ENCODE peak calls at places on chromosomes 5 and 9, in six cellular contexts. One of them, this sample, is unnamed.

GRCh38 chr9:91972711-91973110 is 22.7 kb upstream of the ROR2 start:
- DNase-seq in HepG2: no peak
- DNase-seq in A549: no peak
- DNase-seq in K562: no peak
- DNase-seq in endothelial cell of umbilical vein: no peak
- DNase-seq in GM12878: no peak
- DNase-seq in this sample: no peak

GRCh38 chr5:91384671-91385430 is 1.7 kb upstream of the ARRDC3 start:
- DNase-seq in HepG2: peak; percentile 90
- DNase-seq in A549: peak; percentile 92
- DNase-seq in K562: peak; percentile 77
- DNase-seq in endothelial cell of umbilical vein: peak; percentile 94
- DNase-seq in GM12878: peak; percentile 71
- DNase-seq in this sample: peak; percentile 90

GRCh38 chr9:16247188-16247875 is 623.1 kb downstream of the BNC2 start:
- DNase-seq in HepG2: no peak
- DNase-seq in A549: peak; percentile 34
- DNase-seq in K562: no peak
- DNase-seq in endothelial cell of umbilical vein: no peak
- DNase-seq in GM12878: no peak
- DNase-seq in this sample: no peak

GRCh38 chr9:87327567-87328125 is 170.0 kb upstream of the DAPK1 start:
- DNase-seq in HepG2: no peak
- DNase-seq in A549: no peak
- DNase-seq in K562: no peak
- DNase-seq in endothelial cell of umbilical vein: no peak
- DNase-seq in GM12878: no peak
- DNase-seq in this sample: no peak

GRCh38 chr5:178312900-178313299 is 80.3 kb upstream of the PHYKPL start:
- DNase-seq in HepG2: no peak
- DNase-seq in A549: no peak
- DNase-seq in K562: no peak
- DNase-seq in endothelial cell of umbilical vein: no peak
- DNase-seq in GM12878: no peak
- DNase-seq in this sample: peak; percentile 76

GRCh38 chr9:134648701-134649525 is 7.3 kb downstream of the COL5A1 start:
- DNase-seq in HepG2: no peak
- DNase-seq in A549: no peak
- DNase-seq in K562: no peak
- DNase-seq in endothelial cell of umbilical vein: no peak
- DNase-seq in GM12878: no peak
- DNase-seq in this sample: peak; percentile 30

GRCh38 chr5:142506756-142507155 is 179.1 kb downstream of the FGF1 start:
- DNase-seq in HepG2: no peak
- DNase-seq in A549: no peak
- DNase-seq in K562: no peak
- DNase-seq in endothelial cell of umbilical vein: no peak
- DNase-seq in GM12878: no peak
- DNase-seq in this sample: no peak

GRCh38 chr5:83096660-83097334 is 19.4 kb downstream of the XRCC4 start:
- DNase-seq in HepG2: no peak
- DNase-seq in A549: no peak
- DNase-seq in K562: no peak
- DNase-seq in endothelial cell of umbilical vein: no peak
- DNase-seq in GM12878: no peak
- DNase-seq in this sample: no peak

GRCh38 chr5:146291421-146292074 is 47.1 kb upstream of the POU4F3 start:
- DNase-seq in HepG2: peak; percentile 64
- DNase-seq in A549: peak; percentile 54
- DNase-seq in K562: peak; percentile 50
- DNase-seq in endothelial cell of umbilical vein: peak; percentile 47
- DNase-seq in GM12878: no peak
- DNase-seq in this sample: peak; percentile 65

GRCh38 chr5:65395526-65396155 is 86.1 kb downstream of the ADAMTS6 start:
- DNase-seq in HepG2: no peak
- DNase-seq in A549: no peak
- DNase-seq in K562: no peak
- DNase-seq in endothelial cell of umbilical vein: peak; percentile 73
- DNase-seq in GM12878: no peak
- DNase-seq in this sample: no peak

GRCh38 chr9:86257406-86257805 is 2.1 kb downstream of the C9orf153 start:
- DNase-seq in HepG2: no peak
- DNase-seq in A549: no peak
- DNase-seq in K562: no peak
- DNase-seq in endothelial cell of umbilical vein: no peak
- DNase-seq in GM12878: no peak
- DNase-seq in this sample: no peak

GRCh38 chr9:79477955-79478751 is 93.6 kb upstream of the TLE4 start:
- DNase-seq in HepG2: peak; percentile 5
- DNase-seq in A549: peak; percentile 19
- DNase-seq in K562: no peak
- DNase-seq in endothelial cell of umbilical vein: peak; percentile 28
- DNase-seq in GM12878: no peak
- DNase-seq in this sample: peak; percentile 35

GRCh38 chr5:28374492-28374934 is 1336.1 kb upstream of the CDH9 start:
- DNase-seq in HepG2: no peak
- DNase-seq in A549: peak; percentile 89
- DNase-seq in K562: no peak
- DNase-seq in endothelial cell of umbilical vein: no peak
- DNase-seq in GM12878: no peak
- DNase-seq in this sample: peak; percentile 22

GRCh38 chr5:170597109-170597741 is 93.4 kb downstream of the KCNIP1 start:
- DNase-seq in HepG2: no peak
- DNase-seq in A549: peak; percentile 15
- DNase-seq in K562: no peak
- DNase-seq in endothelial cell of umbilical vein: no peak
- DNase-seq in GM12878: no peak
- DNase-seq in this sample: peak; percentile 34

GRCh38 chr5:42250-42649 is 49.7 kb upstream of the PLEKHG4B start:
- DNase-seq in HepG2: no peak
- DNase-seq in A549: peak; percentile 41
- DNase-seq in K562: no peak
- DNase-seq in endothelial cell of umbilical vein: no peak
- DNase-seq in GM12878: no peak
- DNase-seq in this sample: peak; percentile 21

GRCh38 chr9:113548221-113549041 is 84.9 kb downstream of the RGS3 start:
- DNase-seq in HepG2: peak; percentile 93
- DNase-seq in A549: no peak
- DNase-seq in K562: no peak
- DNase-seq in endothelial cell of umbilical vein: peak; percentile 60
- DNase-seq in GM12878: no peak
- DNase-seq in this sample: peak; percentile 42

GRCh38 chr9:113544001-113544340 is 80.4 kb downstream of the RGS3 start:
- DNase-seq in HepG2: no peak
- DNase-seq in A549: no peak
- DNase-seq in K562: no peak
- DNase-seq in endothelial cell of umbilical vein: no peak
- DNase-seq in GM12878: no peak
- DNase-seq in this sample: no peak

GRCh38 chr9:113546566-113546965 is 83.0 kb downstream of the RGS3 start:
- DNase-seq in HepG2: no peak
- DNase-seq in A549: no peak
- DNase-seq in K562: no peak
- DNase-seq in endothelial cell of umbilical vein: peak; percentile 36
- DNase-seq in GM12878: no peak
- DNase-seq in this sample: no peak

GRCh38 chr9:113545068-113545467 is 81.5 kb downstream of the RGS3 start:
- DNase-seq in HepG2: no peak
- DNase-seq in A549: no peak
- DNase-seq in K562: no peak
- DNase-seq in endothelial cell of umbilical vein: peak; percentile 23
- DNase-seq in GM12878: no peak
- DNase-seq in this sample: no peak

GRCh38 chr9:113547501-113547900 is 84.0 kb downstream of the RGS3 start:
- DNase-seq in HepG2: no peak
- DNase-seq in A549: no peak
- DNase-seq in K562: no peak
- DNase-seq in endothelial cell of umbilical vein: no peak
- DNase-seq in GM12878: no peak
- DNase-seq in this sample: no peak
- TF ChIP-seq POLR2A in HepG2: no peak
- TF ChIP-seq POLR2A in A549: no peak
- TF ChIP-seq POLR2A in K562: no peak
- TF ChIP-seq POLR2A in endothelial cell of umbilical vein: no peak
- TF ChIP-seq POLR2A in GM12878: no peak
- TF ChIP-seq POLR2A in this sample: no peak

DNA sequence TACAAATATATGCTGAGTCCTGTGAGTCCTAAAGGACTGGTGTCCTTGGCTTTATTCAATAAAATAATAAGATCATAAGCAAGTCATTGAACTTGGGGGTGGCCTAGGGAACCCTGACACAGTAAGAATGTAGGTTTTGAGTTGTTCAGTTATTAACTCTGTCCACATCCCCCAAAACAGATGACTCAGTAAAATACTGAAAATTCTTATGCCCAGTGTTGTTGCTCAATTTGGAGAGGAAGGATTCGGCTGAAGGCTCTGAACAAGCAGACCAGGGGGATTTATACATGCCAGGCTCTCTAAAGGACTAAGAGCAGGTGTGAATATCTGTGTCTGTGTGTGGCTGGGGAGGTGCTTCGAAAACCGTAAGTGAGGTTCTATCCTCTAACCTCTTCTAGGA is 173.7 kb downstream of the RMI1 start:
- DNase-seq in HepG2: no peak
- DNase-seq in A549: no peak
- DNase-seq in K562: no peak
- DNase-seq in endothelial cell of umbilical vein: no peak
- DNase-seq in GM12878: no peak
- DNase-seq in this sample: no peak
- TF ChIP-seq MAX in HepG2: no peak
- TF ChIP-seq MAX in A549: no peak
- TF ChIP-seq MAX in K562: no peak
- TF ChIP-seq MAX in endothelial cell of umbilical vein: no peak
- TF ChIP-seq MAX in GM12878: no peak
- TF ChIP-seq MAX in this sample: no peak

GRCh38 chr5:149389552-149390495 is 10.7 kb upstream of the IL17B start:
- DNase-seq in HepG2: no peak
- DNase-seq in A549: no peak
- DNase-seq in K562: no peak
- DNase-seq in endothelial cell of umbilical vein: no peak
- DNase-seq in GM12878: no peak
- DNase-seq in this sample: no peak
- TF ChIP-seq MYC in HepG2: no peak
- TF ChIP-seq MYC in A549: no peak
- TF ChIP-seq MYC in K562: no peak
- TF ChIP-seq MYC in endothelial cell of umbilical vein: no peak
- TF ChIP-seq MYC in GM12878: no peak
- TF ChIP-seq MYC in this sample: no peak

GRCh38 chr9:69035438-69036316 is at the start of gene FXN:
- DNase-seq in HepG2: peak; percentile 61
- DNase-seq in A549: peak; percentile 84
- DNase-seq in K562: peak; percentile 84
- DNase-seq in endothelial cell of umbilical vein: peak; percentile 85
- DNase-seq in GM12878: peak; percentile 38
- DNase-seq in this sample: peak; percentile 80
- TF ChIP-seq POLR2A in HepG2: peak; percentile 55
- TF ChIP-seq POLR2A in A549: peak; percentile 60
- TF ChIP-seq POLR2A in K562: peak; percentile 67
- TF ChIP-seq POLR2A in endothelial cell of umbilical vein: peak; percentile 52
- TF ChIP-seq POLR2A in GM12878: peak; percentile 84
- TF ChIP-seq POLR2A in this sample: peak; percentile 32

DNA sequence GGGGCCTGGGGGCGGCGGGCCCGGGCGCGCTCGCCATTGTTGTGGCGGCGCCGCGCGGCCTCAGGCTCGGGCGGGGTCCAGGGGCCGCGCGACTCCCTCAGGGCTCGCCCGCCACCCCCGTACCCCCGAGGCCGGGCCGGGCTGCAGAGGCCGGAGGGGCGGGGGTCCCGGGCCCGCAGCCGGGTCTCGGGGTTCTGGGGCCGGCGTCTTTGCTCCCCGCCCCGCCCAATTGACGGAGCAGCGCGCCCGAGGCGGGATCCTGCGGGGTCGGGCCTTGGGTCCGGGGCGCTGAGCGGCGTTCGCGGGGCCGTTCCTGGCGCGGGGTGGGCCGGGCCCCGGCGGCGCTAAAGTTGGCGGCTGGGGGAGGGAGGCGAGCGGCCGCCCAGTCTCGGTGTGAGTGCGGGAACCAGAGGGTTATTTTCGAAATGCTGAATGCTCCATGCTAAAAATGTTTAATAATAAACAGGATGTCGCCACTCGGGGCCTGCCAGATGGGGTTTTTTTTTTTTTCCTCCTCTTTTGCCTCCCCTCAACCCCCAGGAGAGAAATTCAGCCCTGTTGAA is 659 bp downstream of the PRRC2B start:
- DNase-seq in HepG2: no peak
- DNase-seq in A549: no peak
- DNase-seq in K562: peak; percentile 85
- DNase-seq in endothelial cell of umbilical vein: peak; percentile 53
- DNase-seq in GM12878: no peak
- DNase-seq in this sample: peak; percentile 63
- TF ChIP-seq MAX in HepG2: no peak
- TF ChIP-seq MAX in A549: no peak
- TF ChIP-seq MAX in K562: no peak
- TF ChIP-seq MAX in endothelial cell of umbilical vein: no peak
- TF ChIP-seq MAX in GM12878: no peak
- TF ChIP-seq MAX in this sample: no peak